ENCODE peak calls at places on chromosomes 16 and 17, in four cellular contexts. O is IMR-90, D is RWPE1, K is sigmoid colon. A is an unnamed sample.

GRCh38 chr16:29760567-29761279 is 14.9 kb upstream of the C16orf54 start:
- DNase-seq in O (no peak), D (no peak), K (no peak), A (no peak)

GRCh38 chr17:1762233-1762905 is 509 bp downstream of the SERPINF1 start:
- DNase-seq in O (peak; percentile 39), D (no peak), K (peak; percentile 86), A (no peak)

GRCh38 chr17:20096430-20096829 is 87.3 kb downstream of the SPECC1 start:
- DNase-seq in O (no peak), D (no peak), K (no peak), A (no peak)

GRCh38 chr16:12467418-12468210 is 336.1 kb downstream of the CPPED1 start:
- DNase-seq in O (no peak), D (no peak), K (peak; percentile 50), A (no peak)

GRCh38 chr17:47945080-47945479 is 3.7 kb downstream of the PNPO start:
- DNase-seq in O (no peak), D (no peak), K (no peak), A (no peak)

GRCh38 chr17:41578538-41578937 is 6.7 kb upstream of the KRT9 start:
- DNase-seq in O (no peak), D (no peak), K (no peak), A (no peak)

GRCh38 chr17:42010898-42011516 is 6.2 kb downstream of the DNAJC7 start:
- DNase-seq in O (peak; percentile 22), D (peak; percentile 92), K (no peak), A (no peak)

GRCh38 chr17:56165017-56165720 is 11.9 kb downstream of the ANKFN1 start:
- DNase-seq in O (peak; percentile 81), D (no peak), K (no peak), A (no peak)

GRCh38 chr16:81710596-81710995 is 68.5 kb upstream of the PLCG2 start:
- DNase-seq in O (no peak), D (no peak), K (no peak), A (no peak)

GRCh38 chr17:8463089-8463488 is 27.4 kb downstream of the NDEL1 start:
- DNase-seq in O (peak; percentile 13), D (no peak), K (no peak), A (no peak)
- H3K27ac ChIP-seq in O (no peak overlapping the region), D (no peak overlapping the region), K (no peak overlapping the region), A (no peak overlapping the region)

DNA sequence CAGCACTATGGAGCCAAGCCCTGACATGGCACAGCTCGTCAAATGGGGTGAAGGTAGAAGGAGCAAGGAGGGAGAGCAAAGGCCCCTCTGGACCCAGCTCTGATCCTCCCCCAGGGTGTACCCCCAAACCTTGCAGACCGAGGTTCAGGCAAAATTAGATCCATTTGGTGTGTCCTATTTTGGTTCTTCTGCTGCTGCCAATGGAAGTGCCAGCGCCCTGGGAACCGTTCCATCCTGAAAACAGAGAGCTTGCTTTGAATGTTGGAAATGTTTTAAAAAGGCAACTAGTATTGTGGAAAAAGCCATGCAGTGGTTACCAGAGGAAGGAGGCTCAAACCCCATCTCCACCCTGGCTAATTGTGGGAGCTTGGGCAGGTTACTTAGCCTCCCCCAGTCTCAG is 161.2 kb upstream of the RPL38 start:
- DNase-seq in O (no peak), D (no peak), K (no peak), A (no peak)
- H3K27ac ChIP-seq in O (no peak overlapping the region), D (no peak overlapping the region), K (no peak overlapping the region), A (no peak overlapping the region)

GRCh38 chr17:50938821-50939541 is 72.8 kb upstream of the TOB1 start:
- DNase-seq in O (no peak), D (no peak), K (peak; percentile 53), A (no peak)
- H3K27ac ChIP-seq in O (no peak overlapping the region), D (no peak overlapping the region), K (no peak overlapping the region), A (no peak overlapping the region)

GRCh38 chr17:39667262-39668140 is 752 bp upstream of the PNMT start:
- DNase-seq in O (no peak), D (no peak), K (no peak), A (no peak)

GRCh38 chr17:39666231-39666600 is 1.1 kb downstream of the TCAP start:
- DNase-seq in O (no peak), D (no peak), K (no peak), A (no peak)

GRCh38 chr17:39666601-39667261 is 1.5 kb upstream of the PNMT start:
- DNase-seq in O (no peak), D (no peak), K (no peak), A (no peak)

GRCh38 chr17:39669897-39670735 is 1.9 kb downstream of the PNMT start:
- DNase-seq in O (no peak), D (no peak), K (no peak), A (no peak)

DNA sequence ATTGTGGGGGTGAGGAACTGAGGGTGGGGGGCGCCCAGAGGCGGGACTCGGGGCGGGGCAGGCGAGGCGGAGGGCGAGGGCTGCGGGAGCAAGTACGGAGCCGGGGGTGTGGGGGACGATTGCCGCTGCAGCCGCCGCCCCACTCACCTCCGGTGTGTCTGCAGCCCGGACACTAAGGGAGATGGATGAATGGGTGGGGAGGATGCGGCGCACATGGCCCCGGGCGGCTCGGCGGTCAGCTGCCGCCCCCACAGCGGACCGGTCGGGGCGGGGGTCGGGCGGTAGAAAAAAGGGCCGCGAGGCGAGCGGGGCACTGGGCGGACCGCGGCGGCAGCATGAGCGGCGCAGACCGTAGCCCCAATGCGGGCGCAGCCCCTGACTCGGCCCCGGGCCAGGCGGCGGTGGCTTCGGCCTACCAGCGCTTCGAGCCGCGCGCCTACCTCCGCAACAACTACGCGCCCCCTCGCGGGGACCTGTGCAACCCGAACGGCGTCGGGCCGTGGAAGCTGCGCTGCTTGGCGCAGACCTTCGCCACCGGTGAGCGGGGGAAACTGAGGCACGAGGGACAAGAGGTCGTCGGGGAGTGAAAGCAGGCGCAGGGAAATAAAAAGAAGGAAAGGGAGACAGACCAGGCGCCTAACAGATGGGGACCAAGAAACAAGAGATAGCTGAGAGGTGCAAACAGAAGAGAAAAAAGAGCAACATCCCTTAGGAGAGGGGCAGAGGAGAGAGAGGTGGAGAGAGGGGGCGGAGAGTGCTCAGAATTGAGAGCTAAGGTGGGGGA is at the start of gene PNMT:
- DNase-seq in O (peak; percentile 39), D (peak; percentile 41), K (no peak), A (no peak)
- H3K27ac ChIP-seq in O (no peak within 1 kb of the TSS), D (no peak within 1 kb of the TSS), K (peak within 1 kb of the TSS; percentile 32), A (no peak within 1 kb of the TSS)

DNA sequence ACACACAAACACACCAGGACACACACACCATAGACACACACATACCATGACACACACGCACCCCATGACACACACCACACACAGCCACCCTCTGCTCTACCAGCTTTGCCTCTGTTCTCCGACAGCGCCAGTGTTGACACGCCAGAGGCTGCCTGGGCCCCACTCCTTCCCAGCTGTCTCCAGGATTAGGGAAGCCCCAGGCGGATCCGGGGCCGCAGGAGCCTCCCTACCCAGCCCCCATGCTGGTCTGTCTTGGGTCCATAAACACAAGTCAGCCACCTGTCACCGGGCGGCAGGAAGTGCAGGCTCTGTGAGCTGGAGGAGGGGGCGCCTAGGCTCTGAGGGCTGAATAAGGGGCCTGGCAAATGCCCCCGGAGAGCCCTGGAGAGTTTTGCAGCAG is 10.5 kb downstream of the TBC1D16 start:
- DNase-seq in O (no peak), D (no peak), K (no peak), A (peak; percentile 39)
- H3K27ac ChIP-seq in O (no peak overlapping the region), D (peak overlapping the region; percentile 23), K (no peak overlapping the region), A (no peak overlapping the region)